ENCODE peak calls at places on chromosomes 7 and 10, in six cellular contexts. One of them, this sample, is unnamed.

GRCh38 chr7:27158436-27159277 is 2.2 kb upstream of the HOXA7 start:
- DNase-seq in SHP77: no peak
- DNase-seq in Daoy: no peak
- DNase-seq in gastrocnemius medialis: no peak
- DNase-seq in WTC11: no peak
- DNase-seq in left colon: peak; percentile 30
- DNase-seq in this sample: no peak

GRCh38 chr7:148987751-148988512 is 40.4 kb downstream of the PDIA4 start:
- DNase-seq in SHP77: peak; percentile 33
- DNase-seq in left colon: no peak
- DNase-seq in gastrocnemius medialis: no peak
- DNase-seq in Daoy: peak; percentile 35
- DNase-seq in WTC11: no peak
- DNase-seq in this sample: no peak

GRCh38 chr10:85600026-85600743 is 766.4 kb downstream of the GRID1 start:
- DNase-seq in Daoy: no peak
- DNase-seq in gastrocnemius medialis: no peak
- DNase-seq in WTC11: no peak
- DNase-seq in left colon: no peak
- DNase-seq in SHP77: no peak
- DNase-seq in this sample: no peak

GRCh38 chr7:155458317-155459132 is 596 bp downstream of the EN2 start:
- DNase-seq in Daoy: peak; percentile 52
- DNase-seq in gastrocnemius medialis: no peak
- DNase-seq in left colon: no peak
- DNase-seq in WTC11: no peak
- DNase-seq in SHP77: no peak
- DNase-seq in this sample: no peak

GRCh38 chr7:150451097-150451793 is 815 bp downstream of the GIMAP8 start:
- DNase-seq in gastrocnemius medialis: peak; percentile 32
- DNase-seq in Daoy: no peak
- DNase-seq in SHP77: no peak
- DNase-seq in left colon: peak; percentile 64
- DNase-seq in WTC11: no peak
- DNase-seq in this sample: peak; percentile 40

GRCh38 chr10:113958631-113959382 is 84.9 kb upstream of the ADRB1 start:
- DNase-seq in Daoy: peak; percentile 85
- DNase-seq in left colon: peak; percentile 83
- DNase-seq in SHP77: peak; percentile 56
- DNase-seq in gastrocnemius medialis: no peak
- DNase-seq in WTC11: no peak
- DNase-seq in this sample: no peak

GRCh38 chr7:142516038-142516501 is 233.2 kb upstream of the PRSS1 start:
- DNase-seq in WTC11: peak; percentile 26
- DNase-seq in left colon: peak; percentile 41
- DNase-seq in Daoy: peak; percentile 87
- DNase-seq in SHP77: peak; percentile 34
- DNase-seq in gastrocnemius medialis: no peak
- DNase-seq in this sample: no peak

GRCh38 chr10:112201334-112201733 is 17.8 kb upstream of the GPAM start:
- DNase-seq in SHP77: no peak
- DNase-seq in WTC11: no peak
- DNase-seq in left colon: no peak
- DNase-seq in gastrocnemius medialis: peak; percentile 53
- DNase-seq in Daoy: no peak
- DNase-seq in this sample: peak; percentile 18

GRCh38 chr7:26626687-26627086 is 237.7 kb downstream of the SKAP2 start:
- DNase-seq in WTC11: no peak
- DNase-seq in Daoy: no peak
- DNase-seq in left colon: no peak
- DNase-seq in gastrocnemius medialis: no peak
- DNase-seq in SHP77: no peak
- DNase-seq in this sample: no peak

GRCh38 chr10:99329238-99329890 is at the start of gene CNNM1:
- DNase-seq in gastrocnemius medialis: no peak
- DNase-seq in WTC11: peak; percentile 58
- DNase-seq in left colon: no peak
- DNase-seq in Daoy: peak; percentile 69
- DNase-seq in SHP77: no peak
- DNase-seq in this sample: no peak

GRCh38 chr10:61786728-61787127 is 114.8 kb upstream of the ARID5B start:
- DNase-seq in left colon: no peak
- DNase-seq in Daoy: peak; percentile 53
- DNase-seq in gastrocnemius medialis: no peak
- DNase-seq in SHP77: no peak
- DNase-seq in WTC11: no peak
- DNase-seq in this sample: no peak

GRCh38 chr10:15141136-15142067 is 27.1 kb downstream of the NMT2 start:
- DNase-seq in Daoy: no peak
- DNase-seq in left colon: no peak
- DNase-seq in SHP77: no peak
- DNase-seq in WTC11: no peak
- DNase-seq in gastrocnemius medialis: no peak
- DNase-seq in this sample: no peak

GRCh38 chr7:45692031-45692430 is 117.9 kb downstream of the ADCY1 start:
- DNase-seq in WTC11: no peak
- DNase-seq in SHP77: no peak
- DNase-seq in Daoy: no peak
- DNase-seq in gastrocnemius medialis: no peak
- DNase-seq in left colon: no peak
- DNase-seq in this sample: no peak

GRCh38 chr7:90655566-90655965 is 59.4 kb downstream of the CDK14 start:
- DNase-seq in SHP77: no peak
- DNase-seq in WTC11: no peak
- DNase-seq in Daoy: peak; percentile 70
- DNase-seq in gastrocnemius medialis: no peak
- DNase-seq in left colon: no peak
- DNase-seq in this sample: no peak

GRCh38 chr10:34124522-34125035 is 690.5 kb downstream of the PARD3 start:
- DNase-seq in gastrocnemius medialis: peak; percentile 9
- DNase-seq in Daoy: peak; percentile 87
- DNase-seq in WTC11: no peak
- DNase-seq in SHP77: no peak
- DNase-seq in left colon: no peak
- DNase-seq in this sample: no peak

GRCh38 chr10:6062101-6062771 is at the start of gene IL2RA:
- DNase-seq in gastrocnemius medialis: no peak
- DNase-seq in SHP77: no peak
- DNase-seq in Daoy: no peak
- DNase-seq in WTC11: no peak
- DNase-seq in left colon: no peak
- DNase-seq in this sample: no peak

GRCh38 chr7:99326408-99326782 is 697 bp downstream of the ARPC1A start:
- DNase-seq in left colon: no peak
- DNase-seq in Daoy: no peak
- DNase-seq in SHP77: no peak
- DNase-seq in gastrocnemius medialis: no peak
- DNase-seq in WTC11: no peak
- DNase-seq in this sample: no peak

GRCh38 chr10:103799341-103799740 is 56.0 kb downstream of the SH3PXD2A start:
- DNase-seq in left colon: no peak
- DNase-seq in Daoy: no peak
- DNase-seq in WTC11: no peak
- DNase-seq in gastrocnemius medialis: no peak
- DNase-seq in SHP77: no peak
- DNase-seq in this sample: no peak

GRCh38 chr7:79454325-79454960 is 976 bp upstream of the MAGI2 start:
- DNase-seq in Daoy: peak; percentile 2
- DNase-seq in left colon: no peak
- DNase-seq in SHP77: no peak
- DNase-seq in WTC11: peak; percentile 48
- DNase-seq in gastrocnemius medialis: no peak
- DNase-seq in this sample: peak; percentile 59

GRCh38 chr10:6385683-6386082 is 183.0 kb downstream of the PFKFB3 start:
- DNase-seq in Daoy: no peak
- DNase-seq in gastrocnemius medialis: no peak
- DNase-seq in left colon: no peak
- DNase-seq in WTC11: no peak
- DNase-seq in SHP77: no peak
- DNase-seq in this sample: no peak

GRCh38 chr10:110091830-110092229 is 84.0 kb downstream of the ADD3 start:
- DNase-seq in left colon: no peak
- DNase-seq in SHP77: no peak
- DNase-seq in gastrocnemius medialis: no peak
- DNase-seq in Daoy: no peak
- DNase-seq in WTC11: no peak
- DNase-seq in this sample: no peak

GRCh38 chr10:94274142-94274787 is 88.5 kb downstream of the NOC3L start:
- DNase-seq in Daoy: no peak
- DNase-seq in WTC11: no peak
- DNase-seq in left colon: peak; percentile 30
- DNase-seq in SHP77: peak; percentile 6
- DNase-seq in gastrocnemius medialis: peak; percentile 53
- DNase-seq in this sample: peak; percentile 80

GRCh38 chr7:150564045-150564444 is 3.1 kb upstream of the GIMAP4 start:
- DNase-seq in gastrocnemius medialis: no peak
- DNase-seq in left colon: no peak
- DNase-seq in WTC11: no peak
- DNase-seq in SHP77: no peak
- DNase-seq in Daoy: no peak
- DNase-seq in this sample: no peak